ENCODE peak calls at places on chromosomes 4 and X, in six cellular contexts. I, E, A, J, Z and V are unnamed samples.

GRCh38 chr4:56773346-56773745 is 48.2 kb downstream of the SPINK2 start:
- DNase-seq in J (no peak), Z (no peak), I (no peak), E (peak), A (no peak), V (no peak)

GRCh38 chrX:140172401-140172800 is 207.1 kb upstream of the CXorf66 start:
- DNase-seq in Z (no peak), J (no peak), A (no peak), E (no peak), I (no peak), V (no peak)

GRCh38 chr4:121344128-121344527 is 36.7 kb downstream of the QRFPR start:
- DNase-seq in E (no peak), Z (no peak), J (no peak), I (no peak), A (no peak), V (no peak)

GRCh38 chr4:156941940-156942548 is 29.6 kb downstream of the PDGFC start:
- DNase-seq in I (peak), Z (no peak), A (no peak), J (peak), E (no peak), V (no peak)

GRCh38 chr4:109559983-109560686 is at the start of gene MCUB:
- DNase-seq in E (peak), I (peak), Z (peak), J (peak), A (peak), V (peak)

GRCh38 chr4:40240040-40240653 is 43.3 kb downstream of the RHOH start:
- DNase-seq in Z (no peak), E (no peak), J (no peak), A (no peak), I (no peak), V (no peak)

GRCh38 chr4:78689224-78689623 is 86.9 kb upstream of the BMP2K start:
- DNase-seq in Z (no peak), I (peak), E (no peak), J (no peak), A (no peak), V (no peak)

GRCh38 chrX:85993539-85994197 is 53.7 kb downstream of the CHM start:
- DNase-seq in A (no peak), I (peak), E (no peak), J (no peak), Z (no peak), V (no peak)

GRCh38 chr4:45079616-45080015 is 353.3 kb upstream of the GNPDA2 start:
- DNase-seq in I (no peak), A (no peak), Z (no peak), E (no peak), J (no peak), V (no peak)

GRCh38 chrX:107766470-107767140 is 9.0 kb downstream of the TSC22D3 start:
- DNase-seq in E (peak), A (no peak), I (peak), Z (no peak), J (peak), V (no peak)

GRCh38 chrX:153075366-153075765 is 3.1 kb downstream of the PNMA6A start:
- DNase-seq in E (no peak), I (no peak), A (no peak), Z (no peak), J (no peak), V (no peak)

GRCh38 chr4:113783289-113783688 is 21.8 kb upstream of the CAMK2D start:
- DNase-seq in A (no peak), Z (no peak), J (no peak), I (no peak), E (no peak), V (no peak)

GRCh38 chrX:131650637-131651410 is 107.0 kb downstream of the OR13H1 start:
- DNase-seq in E (no peak), Z (no peak), J (no peak), A (no peak), I (no peak), V (peak)

GRCh38 chr4:2175990-2176698 is 65.8 kb downstream of the HAUS3 start:
- DNase-seq in E (no peak), A (no peak), Z (no peak), I (no peak), J (no peak), V (no peak)

GRCh38 chr4:147638365-147638764 is 21.2 kb downstream of the TMEM184C start:
- DNase-seq in I (no peak), A (no peak), E (no peak), Z (no peak), J (no peak), V (no peak)

GRCh38 chr4:89056953-89057398 is at the start of gene FAM13A:
- DNase-seq in Z (no peak), E (peak), I (peak), J (peak), A (peak), V (no peak)

GRCh38 chrX:96538104-96538725 is 146.4 kb upstream of the DIAPH2 start:
- DNase-seq in J (no peak), I (peak), A (no peak), Z (no peak), E (no peak), V (no peak)

GRCh38 chr4:10529256-10529890 is 72.1 kb upstream of the ZNF518B start:
- DNase-seq in I (peak), Z (no peak), J (no peak), E (peak), A (no peak), V (no peak)

GRCh38 chrX:116490091-116490490 is 27.3 kb upstream of the CT83 start:
- DNase-seq in E (no peak), J (no peak), I (peak), A (no peak), Z (no peak), V (peak)

GRCh38 chr4:40848981-40849380 is 99.2 kb downstream of the NSUN7 start:
- DNase-seq in I (peak), J (no peak), A (no peak), E (no peak), Z (no peak), V (no peak)

GRCh38 chr4:149077142-149077541 is 634.9 kb upstream of the NR3C2 start:
- DNase-seq in J (no peak), A (no peak), Z (no peak), E (no peak), I (no peak), V (no peak)

GRCh38 chrX:46965125-46965758 is 53.0 kb downstream of the JADE3 start:
- DNase-seq in E (no peak), I (peak), A (no peak), J (no peak), Z (no peak), V (no peak)

GRCh38 chr4:122099896-122100295 is 52.2 kb upstream of the BLTP1 start:
- DNase-seq in A (no peak), Z (no peak), I (peak), J (no peak), E (no peak), V (no peak)

GRCh38 chr4:118086334-118086733 is 52.0 kb downstream of the NDST3 start:
- DNase-seq in E (no peak), I (peak), A (no peak), Z (no peak), J (no peak), V (no peak)

GRCh38 chr4:43757147-43757546 is 691.5 kb downstream of the KCTD8 start:
- DNase-seq in E (no peak), A (no peak), I (no peak), Z (no peak), J (no peak), V (no peak)

GRCh38 chrX:9327747-9328145 is 137.1 kb upstream of the TBL1X start:
- DNase-seq in A (no peak), I (peak), E (no peak), Z (no peak), J (no peak), V (no peak)

GRCh38 chrX:13570245-13570573 is 808 bp downstream of the EGFL6 start:
- DNase-seq in J (no peak), E (no peak), I (no peak), A (no peak), Z (no peak), V (no peak)

GRCh38 chrX:39470588-39471155 is 627.1 kb downstream of the BCOR start:
- DNase-seq in Z (no peak), I (peak), A (no peak), E (peak), J (no peak), V (no peak)

GRCh38 chr4:182448281-182449151 is 205.3 kb downstream of the TENM3 start:
- DNase-seq in J (peak), Z (peak), I (peak), E (peak), A (peak), V (no peak)

GRCh38 chr4:72432282-72432681 is 136.7 kb downstream of the ADAMTS3 start:
- DNase-seq in E (no peak), A (no peak), Z (no peak), I (no peak), J (no peak), V (no peak)

GRCh38 chr4:2793578-2793919 is 664 bp downstream of the SH3BP2 start:
- DNase-seq in I (peak), J (peak), Z (no peak), A (no peak), E (peak), V (no peak)

GRCh38 chr4:84483738-84484137 is 15.4 kb downstream of the NKX6-1 start:
- DNase-seq in I (no peak), A (no peak), J (no peak), E (no peak), Z (no peak), V (no peak)

GRCh38 chr4:181078236-181078635 is 1165.0 kb upstream of the TENM3 start:
- DNase-seq in Z (no peak), J (no peak), E (peak), A (no peak), I (no peak), V (no peak)

GRCh38 chrX:66360894-66361293 is 196.8 kb downstream of the HEPH start:
- DNase-seq in J (no peak), Z (no peak), I (no peak), E (no peak), A (no peak), V (no peak)

GRCh38 chr4:2827874-2828751 is 15.5 kb upstream of the ADD1 start:
- DNase-seq in I (no peak), A (no peak), Z (no peak), E (no peak), J (no peak), V (no peak)

GRCh38 chrX:136250191-136251041 is 784 bp downstream of the MAP7D3 start:
- DNase-seq in I (peak), E (peak), J (no peak), Z (peak), A (peak), V (peak)